ENCODE peak calls at places on chromosomes 6 and 20, in seven cellular contexts. One of them, this sample, is unnamed.

GRCh38 chr6:115570326-115570725 is 490.4 kb downstream of the FRK start:
- DNase-seq in GM06990: no peak
- DNase-seq in fibroblast of lung: peak; percentile 3
- DNase-seq in choroid plexus epithelial cell: peak; percentile 1
- DNase-seq in CD8-positive, alpha-beta T cell: no peak
- DNase-seq in cardiac fibroblast: no peak
- DNase-seq in lower lobe of right lung: no peak
- DNase-seq in this sample: no peak

GRCh38 chr6:5294392-5295211 is 33.3 kb downstream of the FARS2 start:
- DNase-seq in lower lobe of right lung: no peak
- DNase-seq in GM06990: no peak
- DNase-seq in CD8-positive, alpha-beta T cell: no peak
- DNase-seq in cardiac fibroblast: no peak
- DNase-seq in choroid plexus epithelial cell: no peak
- DNase-seq in fibroblast of lung: no peak
- DNase-seq in this sample: no peak

GRCh38 chr6:79005497-79005896 is 72.6 kb downstream of the PHIP start:
- DNase-seq in cardiac fibroblast: no peak
- DNase-seq in GM06990: no peak
- DNase-seq in choroid plexus epithelial cell: no peak
- DNase-seq in CD8-positive, alpha-beta T cell: no peak
- DNase-seq in lower lobe of right lung: no peak
- DNase-seq in fibroblast of lung: peak; percentile 10
- DNase-seq in this sample: no peak

GRCh38 chr6:7241709-7242645 is 71.0 kb downstream of the SSR1 start:
- DNase-seq in CD8-positive, alpha-beta T cell: no peak
- DNase-seq in choroid plexus epithelial cell: peak; percentile 54
- DNase-seq in GM06990: no peak
- DNase-seq in lower lobe of right lung: peak; percentile 41
- DNase-seq in cardiac fibroblast: no peak
- DNase-seq in fibroblast of lung: peak; percentile 48
- DNase-seq in this sample: no peak

GRCh38 chr6:148179786-148180185 is 162.9 kb upstream of the SASH1 start:
- DNase-seq in choroid plexus epithelial cell: peak; percentile 52
- DNase-seq in fibroblast of lung: peak; percentile 39
- DNase-seq in GM06990: no peak
- DNase-seq in cardiac fibroblast: peak; percentile 44
- DNase-seq in CD8-positive, alpha-beta T cell: no peak
- DNase-seq in lower lobe of right lung: no peak
- DNase-seq in this sample: no peak

GRCh38 chr20:50918403-50918802 is 12.8 kb downstream of the ADNP start:
- DNase-seq in CD8-positive, alpha-beta T cell: no peak
- DNase-seq in fibroblast of lung: peak; percentile 83
- DNase-seq in cardiac fibroblast: peak; percentile 63
- DNase-seq in lower lobe of right lung: no peak
- DNase-seq in GM06990: no peak
- DNase-seq in choroid plexus epithelial cell: peak; percentile 55
- DNase-seq in this sample: no peak

GRCh38 chr6:77450924-77451323 is 12.4 kb downstream of the HTR1B start:
- DNase-seq in cardiac fibroblast: peak; percentile 72
- DNase-seq in CD8-positive, alpha-beta T cell: no peak
- DNase-seq in lower lobe of right lung: no peak
- DNase-seq in choroid plexus epithelial cell: peak; percentile 76
- DNase-seq in fibroblast of lung: peak; percentile 44
- DNase-seq in GM06990: no peak
- DNase-seq in this sample: no peak

GRCh38 chr6:166005846-166006592 is 161.6 kb downstream of the TBXT start:
- DNase-seq in choroid plexus epithelial cell: peak; percentile 82
- DNase-seq in lower lobe of right lung: no peak
- DNase-seq in cardiac fibroblast: peak; percentile 89
- DNase-seq in GM06990: no peak
- DNase-seq in CD8-positive, alpha-beta T cell: no peak
- DNase-seq in fibroblast of lung: peak; percentile 93
- DNase-seq in this sample: no peak

GRCh38 chr20:18187020-18187419 is 49.4 kb downstream of the KAT14 start:
- DNase-seq in choroid plexus epithelial cell: peak; percentile 62
- DNase-seq in lower lobe of right lung: no peak
- DNase-seq in CD8-positive, alpha-beta T cell: no peak
- DNase-seq in fibroblast of lung: no peak
- DNase-seq in cardiac fibroblast: no peak
- DNase-seq in GM06990: no peak
- DNase-seq in this sample: no peak

GRCh38 chr6:53813096-53813495 is 18.3 kb downstream of the LRRC1 start:
- DNase-seq in choroid plexus epithelial cell: no peak
- DNase-seq in cardiac fibroblast: no peak
- DNase-seq in fibroblast of lung: no peak
- DNase-seq in CD8-positive, alpha-beta T cell: no peak
- DNase-seq in lower lobe of right lung: no peak
- DNase-seq in GM06990: no peak
- DNase-seq in this sample: no peak

GRCh38 chr6:75963569-75963968 is 108.9 kb downstream of the IMPG1 start:
- DNase-seq in cardiac fibroblast: no peak
- DNase-seq in CD8-positive, alpha-beta T cell: no peak
- DNase-seq in lower lobe of right lung: no peak
- DNase-seq in choroid plexus epithelial cell: no peak
- DNase-seq in GM06990: no peak
- DNase-seq in fibroblast of lung: no peak
- DNase-seq in this sample: no peak

GRCh38 chr20:20366896-20367680 is 816 bp upstream of the INSM1 start:
- DNase-seq in fibroblast of lung: no peak
- DNase-seq in GM06990: peak; percentile 28
- DNase-seq in lower lobe of right lung: no peak
- DNase-seq in choroid plexus epithelial cell: no peak
- DNase-seq in cardiac fibroblast: no peak
- DNase-seq in CD8-positive, alpha-beta T cell: no peak
- DNase-seq in this sample: no peak

GRCh38 chr20:20369353-20370086 is 1.6 kb downstream of the INSM1 start:
- DNase-seq in choroid plexus epithelial cell: no peak
- DNase-seq in fibroblast of lung: no peak
- DNase-seq in lower lobe of right lung: no peak
- DNase-seq in CD8-positive, alpha-beta T cell: no peak
- DNase-seq in cardiac fibroblast: no peak
- DNase-seq in GM06990: peak; percentile 67
- DNase-seq in this sample: no peak

GRCh38 chr20:20367681-20368413 is at the start of gene INSM1:
- DNase-seq in GM06990: peak; percentile 37
- DNase-seq in fibroblast of lung: no peak
- DNase-seq in choroid plexus epithelial cell: no peak
- DNase-seq in cardiac fibroblast: no peak
- DNase-seq in CD8-positive, alpha-beta T cell: no peak
- DNase-seq in lower lobe of right lung: no peak
- DNase-seq in this sample: no peak

GRCh38 chr20:20370087-20370575 is 2.2 kb downstream of the INSM1 start:
- DNase-seq in choroid plexus epithelial cell: peak; percentile 12
- DNase-seq in cardiac fibroblast: no peak
- DNase-seq in GM06990: no peak
- DNase-seq in fibroblast of lung: no peak
- DNase-seq in CD8-positive, alpha-beta T cell: no peak
- DNase-seq in lower lobe of right lung: no peak
- DNase-seq in this sample: no peak

GRCh38 chr20:20368414-20369352 is 779 bp downstream of the INSM1 start:
- DNase-seq in CD8-positive, alpha-beta T cell: no peak
- DNase-seq in lower lobe of right lung: no peak
- DNase-seq in cardiac fibroblast: no peak
- DNase-seq in fibroblast of lung: no peak
- DNase-seq in GM06990: peak; percentile 50
- DNase-seq in choroid plexus epithelial cell: no peak
- DNase-seq in this sample: no peak
- H3K4me3 ChIP-seq in CD8-positive, alpha-beta T cell: no peak overlapping the region
- H3K4me3 ChIP-seq in lower lobe of right lung: no peak overlapping the region
- H3K4me3 ChIP-seq in cardiac fibroblast: no peak overlapping the region
- H3K4me3 ChIP-seq in fibroblast of lung: no peak overlapping the region
- H3K4me3 ChIP-seq in GM06990: no peak overlapping the region
- H3K4me3 ChIP-seq in choroid plexus epithelial cell: peak overlapping the region; percentile 14
- H3K4me3 ChIP-seq in this sample: peak overlapping the region; percentile 47

DNA sequence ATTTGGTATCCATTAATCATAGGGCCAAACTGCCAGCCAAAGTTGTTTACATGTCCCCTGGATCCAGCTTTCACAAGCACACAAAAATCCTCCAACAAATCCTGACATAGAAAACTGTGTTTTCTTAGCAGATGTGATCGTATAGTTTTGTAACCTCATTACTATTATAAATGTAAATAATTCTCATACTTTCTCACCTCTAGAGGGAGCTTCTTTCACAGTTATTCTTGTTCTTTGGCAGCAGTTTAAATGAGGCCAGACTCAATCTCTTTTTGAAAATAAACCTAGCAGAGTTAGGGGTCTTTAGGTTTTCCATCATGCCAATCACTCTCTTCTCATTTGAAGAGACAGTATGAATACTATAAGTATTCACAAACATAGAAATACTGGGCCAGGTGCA is 17.0 kb upstream of the ZNF318 start:
- DNase-seq in lower lobe of right lung: no peak
- DNase-seq in GM06990: no peak
- DNase-seq in CD8-positive, alpha-beta T cell: no peak
- DNase-seq in choroid plexus epithelial cell: no peak
- DNase-seq in cardiac fibroblast: no peak
- DNase-seq in fibroblast of lung: peak; percentile 34
- DNase-seq in this sample: no peak
- TF ChIP-seq CTCF in lower lobe of right lung: peak; percentile 61
- TF ChIP-seq CTCF in GM06990: peak; percentile 14
- TF ChIP-seq CTCF in CD8-positive, alpha-beta T cell: no peak
- TF ChIP-seq CTCF in choroid plexus epithelial cell: no peak
- TF ChIP-seq CTCF in cardiac fibroblast: no peak
- TF ChIP-seq CTCF in fibroblast of lung: no peak
- TF ChIP-seq CTCF in this sample: no peak

DNA sequence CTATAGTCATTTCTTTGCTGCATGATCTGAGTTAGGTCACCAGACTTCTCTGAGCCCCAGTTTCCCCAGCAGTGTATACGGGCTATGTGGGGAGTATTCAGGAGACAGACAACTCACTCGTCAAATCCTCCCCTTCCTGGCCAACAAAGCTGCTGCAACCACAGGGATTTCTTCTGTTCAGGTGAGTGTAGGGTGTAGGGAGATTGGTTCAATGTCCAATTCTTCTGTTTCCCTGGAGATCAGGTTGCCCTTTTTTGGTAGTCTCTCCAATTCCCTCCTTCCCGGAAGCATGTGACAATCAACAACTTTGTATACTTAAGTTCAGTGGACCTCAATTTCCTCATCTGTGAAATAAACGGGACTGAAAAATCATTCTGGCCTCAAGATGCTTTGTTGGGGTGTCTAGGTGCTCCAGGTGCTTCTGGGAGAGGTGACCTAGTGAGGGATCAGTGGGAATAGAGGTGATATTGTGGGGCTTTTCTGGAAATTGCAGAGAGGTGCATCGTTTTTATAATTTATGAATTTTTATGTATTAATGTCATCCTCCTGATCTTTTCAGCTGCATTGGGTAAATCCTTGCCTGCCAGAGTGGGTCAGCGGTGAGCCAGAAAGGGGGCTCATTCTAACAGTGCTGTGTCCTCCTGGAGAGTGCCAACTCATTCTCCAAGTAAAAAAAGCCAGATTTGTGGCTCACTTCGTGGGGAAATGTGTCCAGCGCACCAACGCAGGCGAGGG is 594 bp upstream of the CDKN1A start:
- DNase-seq in choroid plexus epithelial cell: no peak
- DNase-seq in CD8-positive, alpha-beta T cell: no peak
- DNase-seq in lower lobe of right lung: no peak
- DNase-seq in cardiac fibroblast: no peak
- DNase-seq in GM06990: no peak
- DNase-seq in fibroblast of lung: no peak
- DNase-seq in this sample: no peak
- H3K4me3 ChIP-seq in choroid plexus epithelial cell: peak overlapping the region; percentile 98
- H3K4me3 ChIP-seq in CD8-positive, alpha-beta T cell: peak overlapping the region; percentile 78
- H3K4me3 ChIP-seq in lower lobe of right lung: peak overlapping the region; percentile 78
- H3K4me3 ChIP-seq in cardiac fibroblast: peak overlapping the region; percentile 100
- H3K4me3 ChIP-seq in GM06990: peak overlapping the region; percentile 80
- H3K4me3 ChIP-seq in fibroblast of lung: no peak overlapping the region
- H3K4me3 ChIP-seq in this sample: peak overlapping the region; percentile 99

GRCh38 chr20:44597516-44597915 is 15.1 kb downstream of the PKIG start:
- DNase-seq in GM06990: no peak
- DNase-seq in lower lobe of right lung: no peak
- DNase-seq in choroid plexus epithelial cell: no peak
- DNase-seq in CD8-positive, alpha-beta T cell: no peak
- DNase-seq in cardiac fibroblast: no peak
- DNase-seq in fibroblast of lung: no peak
- DNase-seq in this sample: no peak

GRCh38 chr20:44599715-44600114 is 17.3 kb downstream of the PKIG start:
- DNase-seq in cardiac fibroblast: no peak
- DNase-seq in lower lobe of right lung: no peak
- DNase-seq in GM06990: no peak
- DNase-seq in choroid plexus epithelial cell: no peak
- DNase-seq in CD8-positive, alpha-beta T cell: no peak
- DNase-seq in fibroblast of lung: no peak
- DNase-seq in this sample: no peak

GRCh38 chr20:44597930-44598329 is 15.6 kb downstream of the PKIG start:
- DNase-seq in GM06990: no peak
- DNase-seq in CD8-positive, alpha-beta T cell: no peak
- DNase-seq in cardiac fibroblast: no peak
- DNase-seq in lower lobe of right lung: no peak
- DNase-seq in fibroblast of lung: no peak
- DNase-seq in choroid plexus epithelial cell: peak; percentile 28
- DNase-seq in this sample: no peak

GRCh38 chr20:44600301-44600700 is 17.9 kb downstream of the PKIG start:
- DNase-seq in GM06990: no peak
- DNase-seq in fibroblast of lung: no peak
- DNase-seq in lower lobe of right lung: no peak
- DNase-seq in cardiac fibroblast: no peak
- DNase-seq in CD8-positive, alpha-beta T cell: no peak
- DNase-seq in choroid plexus epithelial cell: no peak
- DNase-seq in this sample: no peak

GRCh38 chr20:44598413-44599290 is 16.3 kb downstream of the PKIG start:
- DNase-seq in cardiac fibroblast: peak; percentile 67
- DNase-seq in fibroblast of lung: peak; percentile 28
- DNase-seq in CD8-positive, alpha-beta T cell: no peak
- DNase-seq in GM06990: no peak
- DNase-seq in lower lobe of right lung: no peak
- DNase-seq in choroid plexus epithelial cell: peak; percentile 43
- DNase-seq in this sample: no peak
- TF ChIP-seq CTCF in cardiac fibroblast: peak; percentile 21
- TF ChIP-seq CTCF in fibroblast of lung: no peak
- TF ChIP-seq CTCF in CD8-positive, alpha-beta T cell: peak; percentile 13
- TF ChIP-seq CTCF in GM06990: no peak
- TF ChIP-seq CTCF in lower lobe of right lung: peak; percentile 15
- TF ChIP-seq CTCF in choroid plexus epithelial cell: peak; percentile 31
- TF ChIP-seq CTCF in this sample: peak; percentile 52

GRCh38 chr20:57450419-57450818 is 59.2 kb downstream of the RBM38 start:
- DNase-seq in cardiac fibroblast: peak; percentile 67
- DNase-seq in choroid plexus epithelial cell: peak; percentile 16
- DNase-seq in CD8-positive, alpha-beta T cell: no peak
- DNase-seq in GM06990: peak; percentile 74
- DNase-seq in fibroblast of lung: no peak
- DNase-seq in lower lobe of right lung: peak; percentile 85
- DNase-seq in this sample: peak; percentile 61
- H3K4me3 ChIP-seq in cardiac fibroblast: no peak overlapping the region
- H3K4me3 ChIP-seq in choroid plexus epithelial cell: no peak overlapping the region
- H3K4me3 ChIP-seq in CD8-positive, alpha-beta T cell: no peak overlapping the region
- H3K4me3 ChIP-seq in GM06990: no peak overlapping the region
- H3K4me3 ChIP-seq in fibroblast of lung: no peak overlapping the region
- H3K4me3 ChIP-seq in lower lobe of right lung: no peak overlapping the region
- H3K4me3 ChIP-seq in this sample: peak overlapping the region; percentile 15

This sample was measured in GM12864.